ENCODE peak calls at places on chromosomes 3 and 15, in seven cellular contexts. One of them, this sample, is unnamed.

GRCh38 chr3:188948658-188949400 is 222.9 kb upstream of the TPRG1 start:
- DNase-seq in osteoblast: peak; percentile 62
- DNase-seq in K562: no peak
- DNase-seq in colonic mucosa: no peak
- DNase-seq in lower lobe of right lung: no peak
- DNase-seq in A549: peak; percentile 66
- DNase-seq in mesenchymal stem cell: peak; percentile 91
- DNase-seq in this sample: peak; percentile 65

GRCh38 chr3:72274511-72275295 is 489.8 kb upstream of the PROK2 start:
- DNase-seq in osteoblast: peak; percentile 82
- DNase-seq in K562: no peak
- DNase-seq in colonic mucosa: peak; percentile 77
- DNase-seq in lower lobe of right lung: peak; percentile 55
- DNase-seq in A549: peak; percentile 6
- DNase-seq in mesenchymal stem cell: peak; percentile 90
- DNase-seq in this sample: peak; percentile 70

GRCh38 chr3:153706706-153707105 is 414.5 kb upstream of the ARHGEF26 start:
- DNase-seq in osteoblast: no peak
- DNase-seq in K562: no peak
- DNase-seq in colonic mucosa: no peak
- DNase-seq in lower lobe of right lung: no peak
- DNase-seq in A549: no peak
- DNase-seq in mesenchymal stem cell: no peak
- DNase-seq in this sample: no peak

GRCh38 chr15:66644000-66644787 is 57.8 kb upstream of the SMAD6 start:
- DNase-seq in osteoblast: peak; percentile 49
- DNase-seq in K562: no peak
- DNase-seq in colonic mucosa: no peak
- DNase-seq in lower lobe of right lung: no peak
- DNase-seq in A549: no peak
- DNase-seq in mesenchymal stem cell: no peak
- DNase-seq in this sample: no peak

GRCh38 chr15:90681480-90681879 is 35.7 kb upstream of the BLM start:
- DNase-seq in osteoblast: no peak
- DNase-seq in K562: no peak
- DNase-seq in colonic mucosa: no peak
- DNase-seq in lower lobe of right lung: no peak
- DNase-seq in A549: no peak
- DNase-seq in mesenchymal stem cell: peak; percentile 75
- DNase-seq in this sample: peak; percentile 86

GRCh38 chr15:72482275-72482674 is 8.1 kb downstream of the ARIH1 start:
- DNase-seq in osteoblast: no peak
- DNase-seq in K562: no peak
- DNase-seq in colonic mucosa: no peak
- DNase-seq in lower lobe of right lung: no peak
- DNase-seq in A549: no peak
- DNase-seq in mesenchymal stem cell: no peak
- DNase-seq in this sample: no peak

GRCh38 chr3:130900959-130901358 is 7.1 kb downstream of the ATP2C1 start:
- DNase-seq in osteoblast: peak; percentile 19
- DNase-seq in K562: no peak
- DNase-seq in colonic mucosa: no peak
- DNase-seq in lower lobe of right lung: no peak
- DNase-seq in A549: peak; percentile 16
- DNase-seq in mesenchymal stem cell: no peak
- DNase-seq in this sample: no peak

GRCh38 chr15:99015677-99016568 is 8.3 kb upstream of the PGPEP1L start:
- DNase-seq in osteoblast: no peak
- DNase-seq in K562: no peak
- DNase-seq in colonic mucosa: no peak
- DNase-seq in lower lobe of right lung: peak; percentile 53
- DNase-seq in A549: peak; percentile 22
- DNase-seq in mesenchymal stem cell: peak; percentile 17
- DNase-seq in this sample: peak; percentile 38

GRCh38 chr15:75891895-75892294 is 11.8 kb upstream of the FBXO22 start:
- DNase-seq in osteoblast: peak; percentile 44
- DNase-seq in K562: no peak
- DNase-seq in colonic mucosa: no peak
- DNase-seq in lower lobe of right lung: no peak
- DNase-seq in A549: peak; percentile 27
- DNase-seq in mesenchymal stem cell: peak; percentile 99
- DNase-seq in this sample: peak; percentile 63

GRCh38 chr3:98812851-98813374 is 49.8 kb downstream of the ST3GAL6 start:
- DNase-seq in osteoblast: peak; percentile 27
- DNase-seq in K562: peak; percentile 9
- DNase-seq in colonic mucosa: no peak
- DNase-seq in lower lobe of right lung: peak; percentile 62
- DNase-seq in A549: peak; percentile 87
- DNase-seq in mesenchymal stem cell: peak; percentile 56
- DNase-seq in this sample: no peak

GRCh38 chr3:12345141-12345561 is 56.3 kb downstream of the PPARG start:
- DNase-seq in osteoblast: peak; percentile 73
- DNase-seq in K562: no peak
- DNase-seq in colonic mucosa: no peak
- DNase-seq in lower lobe of right lung: no peak
- DNase-seq in A549: peak; percentile 39
- DNase-seq in mesenchymal stem cell: peak; percentile 53
- DNase-seq in this sample: no peak

GRCh38 chr15:39616731-39617455 is 36.0 kb downstream of the THBS1 start:
- DNase-seq in osteoblast: no peak
- DNase-seq in K562: no peak
- DNase-seq in colonic mucosa: no peak
- DNase-seq in lower lobe of right lung: no peak
- DNase-seq in A549: no peak
- DNase-seq in mesenchymal stem cell: no peak
- DNase-seq in this sample: no peak

GRCh38 chr3:159881828-159882309 is 106.8 kb upstream of the IL12A start:
- DNase-seq in osteoblast: no peak
- DNase-seq in K562: no peak
- DNase-seq in colonic mucosa: no peak
- DNase-seq in lower lobe of right lung: peak; percentile 51
- DNase-seq in A549: no peak
- DNase-seq in mesenchymal stem cell: no peak
- DNase-seq in this sample: no peak

DNA sequence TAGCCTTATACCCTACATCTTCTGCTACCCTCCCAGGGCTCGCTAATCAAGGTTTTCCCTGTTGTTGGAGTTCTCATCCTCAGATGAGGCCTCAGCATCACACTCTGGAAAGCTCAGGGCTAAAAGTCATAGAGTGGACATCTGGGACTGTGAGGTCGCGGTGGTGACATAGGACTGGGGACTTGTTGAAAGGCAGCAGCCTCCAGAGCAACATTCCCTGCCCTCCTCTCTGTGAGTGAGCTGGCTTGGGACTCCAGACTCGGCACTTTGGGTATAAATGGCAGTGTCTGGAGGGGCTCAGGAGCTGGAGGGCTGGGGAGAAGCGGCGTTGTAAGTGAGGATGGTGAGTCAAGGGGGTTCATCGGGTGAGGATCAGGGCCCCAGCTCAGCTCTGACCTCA is 2.7 kb downstream of the CA12 start:
- DNase-seq in osteoblast: no peak
- DNase-seq in K562: no peak
- DNase-seq in colonic mucosa: no peak
- DNase-seq in lower lobe of right lung: no peak
- DNase-seq in A549: no peak
- DNase-seq in mesenchymal stem cell: no peak
- DNase-seq in this sample: no peak
- H3K4me3 ChIP-seq in osteoblast: no peak overlapping the region
- H3K4me3 ChIP-seq in K562: no peak overlapping the region
- H3K4me3 ChIP-seq in colonic mucosa: peak overlapping the region; percentile 65
- H3K4me3 ChIP-seq in lower lobe of right lung: no peak overlapping the region
- H3K4me3 ChIP-seq in A549: peak overlapping the region; percentile 92
- H3K4me3 ChIP-seq in mesenchymal stem cell: no peak overlapping the region
- H3K4me3 ChIP-seq in this sample: no peak overlapping the region

GRCh38 chr3:3817870-3818269 is 18.6 kb downstream of the LRRN1 start:
- DNase-seq in osteoblast: no peak
- DNase-seq in K562: no peak
- DNase-seq in colonic mucosa: no peak
- DNase-seq in lower lobe of right lung: no peak
- DNase-seq in A549: no peak
- DNase-seq in mesenchymal stem cell: no peak
- DNase-seq in this sample: no peak
- H3K27ac ChIP-seq in osteoblast: no peak overlapping the region
- H3K27ac ChIP-seq in K562: no peak overlapping the region
- H3K27ac ChIP-seq in colonic mucosa: no peak overlapping the region
- H3K27ac ChIP-seq in lower lobe of right lung: no peak overlapping the region
- H3K27ac ChIP-seq in A549: no peak overlapping the region
- H3K27ac ChIP-seq in mesenchymal stem cell: no peak overlapping the region
- H3K27ac ChIP-seq in this sample: no peak overlapping the region

DNA sequence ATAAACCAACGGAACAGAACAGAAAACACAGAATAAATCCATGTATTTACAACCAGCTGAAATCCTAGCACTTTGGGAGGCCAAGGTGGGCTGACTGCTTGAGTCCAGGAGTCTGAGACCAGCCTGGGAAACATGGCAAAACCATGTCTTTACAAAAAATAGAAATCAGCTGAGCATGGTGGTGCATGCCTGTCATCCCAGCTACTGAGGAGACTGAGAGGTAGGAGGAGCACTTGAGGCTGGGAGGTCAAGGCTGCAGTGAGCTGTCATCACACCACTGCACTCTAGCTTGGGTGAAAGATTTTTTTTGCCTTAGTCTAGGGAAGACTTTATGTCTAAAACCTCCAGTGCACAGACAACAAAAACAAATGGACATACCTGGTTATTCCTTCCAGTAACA is 120.7 kb downstream of the STT3B start:
- DNase-seq in osteoblast: no peak
- DNase-seq in K562: no peak
- DNase-seq in colonic mucosa: no peak
- DNase-seq in lower lobe of right lung: no peak
- DNase-seq in A549: no peak
- DNase-seq in mesenchymal stem cell: no peak
- DNase-seq in this sample: no peak
- H3K9me3 ChIP-seq in osteoblast: peaks cover 20% of the 10 kb centered on the region
- H3K9me3 ChIP-seq in K562: peaks cover 20% of the 10 kb centered on the region
- H3K9me3 ChIP-seq in colonic mucosa: no peaks in the 10 kb centered on the region
- H3K9me3 ChIP-seq in lower lobe of right lung: peaks cover 78% of the 10 kb centered on the region
- H3K9me3 ChIP-seq in A549: peaks cover 76% of the 10 kb centered on the region
- H3K9me3 ChIP-seq in mesenchymal stem cell: peaks cover 84% of the 10 kb centered on the region
- H3K9me3 ChIP-seq in this sample: peaks cover 10% of the 10 kb centered on the region

DNA sequence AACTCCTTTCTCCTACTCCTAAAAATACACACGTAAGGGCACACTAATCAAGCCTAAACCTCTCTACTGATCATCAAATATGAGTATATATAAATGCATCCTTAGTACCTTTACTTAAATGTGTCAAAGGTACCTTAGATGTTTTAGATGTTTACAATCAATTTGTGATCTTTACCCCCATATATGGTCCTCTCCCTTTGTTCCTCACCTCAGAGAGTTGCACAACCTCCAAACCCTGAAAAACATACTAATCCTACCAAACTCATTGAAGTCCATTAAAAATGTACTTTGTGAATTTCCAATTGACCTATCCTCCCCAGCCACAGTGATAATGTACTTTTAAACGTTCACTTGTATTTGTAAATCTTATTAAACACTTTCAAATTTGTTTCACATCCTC is 249.1 kb downstream of the STAG1 start:
- DNase-seq in osteoblast: no peak
- DNase-seq in K562: no peak
- DNase-seq in colonic mucosa: no peak
- DNase-seq in lower lobe of right lung: no peak
- DNase-seq in A549: no peak
- DNase-seq in mesenchymal stem cell: no peak
- DNase-seq in this sample: no peak
- H3K4me3 ChIP-seq in osteoblast: no peak overlapping the region
- H3K4me3 ChIP-seq in K562: no peak overlapping the region
- H3K4me3 ChIP-seq in colonic mucosa: no peak overlapping the region
- H3K4me3 ChIP-seq in lower lobe of right lung: no peak overlapping the region
- H3K4me3 ChIP-seq in A549: no peak overlapping the region
- H3K4me3 ChIP-seq in mesenchymal stem cell: no peak overlapping the region
- H3K4me3 ChIP-seq in this sample: no peak overlapping the region

GRCh38 chr3:120743081-120743365 is 479 bp downstream of the GTF2E1 start:
- DNase-seq in osteoblast: peak; percentile 62
- DNase-seq in K562: no peak
- DNase-seq in colonic mucosa: no peak
- DNase-seq in lower lobe of right lung: no peak
- DNase-seq in A549: no peak
- DNase-seq in mesenchymal stem cell: no peak
- DNase-seq in this sample: no peak
- H3K27ac ChIP-seq in osteoblast: peak overlapping the region; percentile 97
- H3K27ac ChIP-seq in K562: peak overlapping the region; percentile 100
- H3K27ac ChIP-seq in colonic mucosa: peak overlapping the region; percentile 91
- H3K27ac ChIP-seq in lower lobe of right lung: peak overlapping the region; percentile 99
- H3K27ac ChIP-seq in A549: peak overlapping the region; percentile 91
- H3K27ac ChIP-seq in mesenchymal stem cell: peak overlapping the region; percentile 80
- H3K27ac ChIP-seq in this sample: peak overlapping the region; percentile 98

GRCh38 chr3:183442994-183443393 is 14.6 kb upstream of the MCF2L2 start:
- DNase-seq in osteoblast: no peak
- DNase-seq in K562: no peak
- DNase-seq in colonic mucosa: no peak
- DNase-seq in lower lobe of right lung: no peak
- DNase-seq in A549: no peak
- DNase-seq in mesenchymal stem cell: no peak
- DNase-seq in this sample: no peak
- H3K9me3 ChIP-seq in osteoblast: peaks cover 10% of the 10 kb centered on the region
- H3K9me3 ChIP-seq in K562: peaks cover 16% of the 10 kb centered on the region
- H3K9me3 ChIP-seq in colonic mucosa: no peaks in the 10 kb centered on the region
- H3K9me3 ChIP-seq in lower lobe of right lung: peaks cover 11% of the 10 kb centered on the region
- H3K9me3 ChIP-seq in A549: peaks cover 22% of the 10 kb centered on the region
- H3K9me3 ChIP-seq in mesenchymal stem cell: peaks cover 14% of the 10 kb centered on the region
- H3K9me3 ChIP-seq in this sample: peaks cover 10% of the 10 kb centered on the region

GRCh38 chr15:89577776-89578115 is 2.5 kb downstream of the TICRR start:
- DNase-seq in osteoblast: no peak
- DNase-seq in K562: no peak
- DNase-seq in colonic mucosa: no peak
- DNase-seq in lower lobe of right lung: no peak
- DNase-seq in A549: no peak
- DNase-seq in mesenchymal stem cell: no peak
- DNase-seq in this sample: no peak
- H3K4me3 ChIP-seq in osteoblast: peak overlapping the region; percentile 44
- H3K4me3 ChIP-seq in K562: peak overlapping the region; percentile 42
- H3K4me3 ChIP-seq in colonic mucosa: no peak overlapping the region
- H3K4me3 ChIP-seq in lower lobe of right lung: no peak overlapping the region
- H3K4me3 ChIP-seq in A549: peak overlapping the region; percentile 7
- H3K4me3 ChIP-seq in mesenchymal stem cell: no peak overlapping the region
- H3K4me3 ChIP-seq in this sample: no peak overlapping the region

DNA sequence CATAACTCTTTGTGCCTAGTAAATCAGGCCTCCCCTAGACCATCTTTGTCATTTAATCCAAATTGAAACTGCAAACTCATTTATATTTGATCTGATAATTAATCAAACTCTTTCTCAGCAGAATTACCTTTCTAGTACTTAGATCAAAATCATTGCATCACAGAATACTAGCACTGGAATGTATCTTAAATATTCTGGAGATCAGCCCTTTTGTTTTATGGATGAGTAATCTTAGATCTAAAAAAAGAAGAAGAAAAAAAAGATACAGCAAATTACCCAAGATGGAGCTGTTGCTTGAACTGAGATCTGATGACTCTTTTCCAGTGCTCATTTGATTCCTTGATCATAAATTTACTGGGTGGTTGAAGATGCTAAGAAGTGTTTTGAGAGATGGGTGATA is 47.9 kb downstream of the NAALADL2 start:
- DNase-seq in osteoblast: no peak
- DNase-seq in K562: no peak
- DNase-seq in colonic mucosa: no peak
- DNase-seq in lower lobe of right lung: no peak
- DNase-seq in A549: no peak
- DNase-seq in mesenchymal stem cell: no peak
- DNase-seq in this sample: no peak
- H3K27ac ChIP-seq in osteoblast: no peak overlapping the region
- H3K27ac ChIP-seq in K562: no peak overlapping the region
- H3K27ac ChIP-seq in colonic mucosa: no peak overlapping the region
- H3K27ac ChIP-seq in lower lobe of right lung: no peak overlapping the region
- H3K27ac ChIP-seq in A549: no peak overlapping the region
- H3K27ac ChIP-seq in mesenchymal stem cell: no peak overlapping the region
- H3K27ac ChIP-seq in this sample: no peak overlapping the region

This sample was measured in SJSA1.